ENCODE peak calls at places on chromosomes 3 and 15, in ten cellular contexts. Q is right lobe of liver, M is GM23248, I is right atrium auricular region, C is IMR-90, X is adrenal gland, A is left ventricle myocardium inferior, T is uterus, Z is fibroblast of lung, U is GM23338. E is an unnamed sample.

GRCh38 chr15:92226020-92226612 is 167.6 kb upstream of the ST8SIA2 start:
- DNase-seq in A (no peak), C (no peak), I (no peak), T (no peak), Z (peak; percentile 20), X (no peak), Q (no peak), M (peak; percentile 49), U (peak; percentile 62), E (no peak)

GRCh38 chr3:67691926-67692325 is 37.5 kb upstream of the SUCLG2 start:
- DNase-seq in I (no peak), Z (no peak), A (no peak), C (no peak), M (no peak), U (no peak), T (no peak), Q (no peak), X (no peak), E (no peak)

GRCh38 chr3:112000971-112001370 is 2.2 kb downstream of the TAGLN3 start:
- DNase-seq in A (no peak), C (peak; percentile 21), T (no peak), Q (no peak), M (no peak), I (no peak), U (no peak), Z (no peak), X (no peak), E (no peak)

GRCh38 chr15:78035861-78036476 is 41.5 kb downstream of the TBC1D2B start:
- DNase-seq in U (no peak), Q (no peak), X (no peak), I (no peak), T (no peak), Z (no peak), M (no peak), C (no peak), A (no peak), E (no peak)

GRCh38 chr3:177447938-177448337 is 250.7 kb upstream of the TBL1XR1 start:
- DNase-seq in Q (no peak), U (no peak), T (peak; percentile 39), Z (no peak), I (no peak), A (no peak), C (no peak), M (no peak), X (no peak), E (peak; percentile 81)

GRCh38 chr3:194158942-194159439 is 23.0 kb downstream of the HES1 start:
- DNase-seq in U (no peak), T (no peak), M (no peak), I (no peak), X (no peak), Z (no peak), Q (no peak), A (no peak), C (no peak), E (no peak)

GRCh38 chr3:101279765-101280385 is 40.5 kb downstream of the IMPG2 start:
- DNase-seq in Q (no peak), X (no peak), A (no peak), C (peak; percentile 16), M (peak; percentile 3), I (no peak), T (no peak), U (no peak), Z (peak; percentile 53), E (no peak)

GRCh38 chr15:43763819-43764446 is 12.8 kb downstream of the ELL3 start:
- DNase-seq in Q (no peak), U (no peak), M (no peak), T (no peak), A (no peak), Z (no peak), X (no peak), C (peak; percentile 33), I (no peak), E (no peak)

DNA sequence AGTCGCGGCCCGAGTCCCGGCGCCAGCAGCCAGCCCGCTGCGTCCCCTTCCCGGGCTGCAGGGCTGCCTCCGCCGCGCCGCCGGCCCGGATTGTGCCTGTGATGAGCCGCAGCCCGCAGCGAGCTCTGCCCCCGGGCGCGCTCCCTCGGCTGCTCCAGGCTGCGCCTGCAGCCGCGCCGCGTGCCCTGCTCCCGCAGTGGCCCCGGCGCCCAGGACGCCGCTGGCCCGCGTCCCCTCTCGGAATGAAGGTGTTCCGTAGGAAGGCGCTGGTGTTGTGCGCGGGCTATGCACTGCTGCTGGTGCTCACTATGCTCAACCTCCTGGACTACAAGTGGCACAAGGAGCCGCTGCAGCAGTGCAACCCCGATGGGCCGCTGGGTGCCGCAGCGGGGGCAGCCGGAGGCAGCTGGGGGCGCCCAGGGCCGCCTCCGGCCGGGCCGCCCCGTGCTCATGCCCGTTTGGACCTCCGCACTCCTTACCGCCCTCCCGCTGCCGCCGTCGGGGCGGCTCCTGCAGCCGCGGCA is 1.2 kb downstream of the CHST2 start:
- DNase-seq in T (no peak), Z (peak; percentile 43), C (peak; percentile 26), Q (peak; percentile 26), I (no peak), A (no peak), X (no peak), U (peak; percentile 43), M (peak; percentile 73), E (peak; percentile 77)
- H3K4me3 ChIP-seq in T (peak overlapping the region; percentile 77), Z (peak overlapping the region; percentile 61), C (peak overlapping the region; percentile 94), Q (peak overlapping the region; percentile 63), I (peak overlapping the region; percentile 74), A (peak overlapping the region; percentile 79), X (no peak overlapping the region), U (peak overlapping the region; percentile 81), M (peak overlapping the region; percentile 84), E (peak overlapping the region; percentile 81)

GRCh38 chr3:170429050-170429449 is 10.4 kb downstream of the CLDN11 start:
- DNase-seq in A (no peak), T (no peak), M (peak; percentile 48), U (no peak), Z (peak; percentile 91), Q (no peak), C (no peak), I (no peak), X (no peak), E (no peak)

GRCh38 chr3:170425491-170426239 is 7.0 kb downstream of the CLDN11 start:
- DNase-seq in I (no peak), T (no peak), M (no peak), X (no peak), Z (no peak), Q (no peak), A (no peak), U (peak; percentile 21), C (no peak), E (no peak)

GRCh38 chr3:170428095-170428494 is 9.4 kb downstream of the CLDN11 start:
- DNase-seq in I (no peak), X (no peak), C (no peak), T (no peak), U (no peak), A (no peak), Z (no peak), M (no peak), Q (no peak), E (no peak)

GRCh38 chr3:170424879-170425278 is 6.2 kb downstream of the CLDN11 start:
- DNase-seq in T (no peak), M (no peak), Q (no peak), C (no peak), I (no peak), U (no peak), A (no peak), Z (peak; percentile 64), X (no peak), E (no peak)

DNA sequence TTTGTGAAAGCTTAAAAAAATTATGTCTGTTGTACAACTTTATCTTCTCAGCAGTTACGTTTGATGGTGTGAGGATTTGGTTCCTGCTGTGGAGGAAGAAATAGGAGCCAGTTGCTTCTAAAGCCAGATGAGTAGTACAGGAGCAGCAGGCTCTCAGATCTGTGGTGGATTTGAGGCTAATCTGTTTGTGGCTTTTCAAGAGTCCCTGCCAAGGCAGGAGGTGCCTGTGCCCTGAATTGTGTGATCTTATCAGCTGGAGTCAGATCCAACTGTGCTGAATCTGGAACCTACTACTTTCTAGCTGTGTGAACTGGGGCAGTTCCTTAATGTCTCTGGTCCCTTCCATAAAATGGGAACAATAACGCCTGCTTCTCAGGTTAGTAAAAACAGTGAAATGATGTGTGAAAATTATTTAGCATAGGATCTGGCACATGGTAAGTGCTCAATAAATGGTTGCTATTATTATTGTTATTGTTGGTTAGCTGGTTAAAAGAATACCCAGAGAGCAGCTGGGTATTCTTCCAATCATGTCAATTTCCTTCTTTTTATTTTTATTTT is 7.7 kb downstream of the CLDN11 start:
- DNase-seq in M (no peak), Q (no peak), U (no peak), X (no peak), C (no peak), I (no peak), T (no peak), A (no peak), Z (peak; percentile 78), E (no peak)
- H3K27ac ChIP-seq in M (no peak overlapping the region), Q (no peak overlapping the region), U (no peak overlapping the region), X (no peak overlapping the region), C (no peak overlapping the region), I (no peak overlapping the region), T (no peak overlapping the region), A (peak overlapping the region; percentile 34), Z (no peak overlapping the region), E (no peak overlapping the region)

DNA sequence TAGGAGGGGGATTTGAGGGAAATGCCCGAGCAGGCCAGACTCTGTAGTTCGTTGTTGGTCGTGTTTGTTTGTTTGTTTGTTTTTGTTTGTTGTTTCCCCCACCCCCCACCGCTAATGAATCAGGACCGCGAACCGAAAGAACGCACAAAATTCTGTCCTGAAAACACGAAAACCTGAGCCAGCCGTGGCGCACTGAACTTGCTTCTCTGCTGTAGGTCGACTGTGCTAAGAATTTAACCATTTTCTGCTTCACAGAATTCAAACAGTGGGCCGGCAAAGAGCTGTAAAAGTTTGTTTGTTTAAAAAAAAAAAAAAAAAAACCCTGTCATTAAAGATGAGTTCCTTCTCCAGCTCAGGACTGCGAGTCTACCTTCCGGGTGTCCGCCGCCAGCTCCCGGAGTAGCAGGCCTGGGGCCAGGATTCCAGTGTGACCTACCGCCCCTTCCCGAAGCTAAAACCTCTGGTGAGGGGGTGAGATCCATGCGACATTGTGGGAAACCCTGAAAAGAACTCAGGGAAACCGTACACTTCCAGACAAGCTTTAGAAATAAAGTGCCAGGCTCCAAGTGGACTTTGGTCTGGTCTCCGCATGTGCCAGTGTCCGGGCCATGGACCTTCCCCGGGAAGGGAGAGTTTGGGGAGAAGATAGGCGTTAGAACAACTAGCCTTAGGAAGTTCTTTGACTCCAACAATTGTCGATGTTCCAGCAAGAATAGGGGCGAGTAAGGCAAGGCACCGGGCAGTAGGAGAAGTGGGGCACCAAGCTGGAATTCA is 12.0 kb downstream of the ZIC4 start:
- DNase-seq in U (peak; percentile 56), T (no peak), M (peak; percentile 78), X (no peak), A (no peak), Q (peak; percentile 51), C (no peak), Z (no peak), I (no peak), E (no peak)
- H3K4me3 ChIP-seq in U (peak overlapping the region; percentile 81), T (no peak overlapping the region), M (peak overlapping the region; percentile 96), X (no peak overlapping the region), A (peak overlapping the region; percentile 60), Q (peak overlapping the region; percentile 47), C (no peak overlapping the region), Z (no peak overlapping the region), I (no peak overlapping the region), E (peak overlapping the region; percentile 3)

GRCh38 chr3:192573240-192573639 is 154.1 kb downstream of the FGF12 start:
- DNase-seq in Z (no peak), I (no peak), C (no peak), Q (no peak), X (no peak), T (no peak), A (no peak), U (no peak), M (no peak), E (no peak)

GRCh38 chr3:192571197-192571791 is 156.0 kb downstream of the FGF12 start:
- DNase-seq in T (peak; percentile 56), Z (peak; percentile 63), C (peak; percentile 32), X (peak; percentile 73), U (no peak), I (peak; percentile 74), Q (peak; percentile 72), A (peak; percentile 78), M (peak; percentile 82), E (peak; percentile 79)

GRCh38 chr3:192570315-192570714 is 157.0 kb downstream of the FGF12 start:
- DNase-seq in A (no peak), Q (no peak), C (no peak), X (no peak), T (no peak), M (no peak), Z (no peak), I (no peak), U (no peak), E (no peak)

GRCh38 chr3:192566706-192567290 is 160.5 kb downstream of the FGF12 start:
- DNase-seq in C (peak; percentile 84), U (peak; percentile 86), T (peak; percentile 72), I (peak; percentile 81), M (peak; percentile 91), A (peak; percentile 51), X (peak; percentile 76), Z (peak; percentile 75), Q (peak; percentile 68), E (peak; percentile 71)

DNA sequence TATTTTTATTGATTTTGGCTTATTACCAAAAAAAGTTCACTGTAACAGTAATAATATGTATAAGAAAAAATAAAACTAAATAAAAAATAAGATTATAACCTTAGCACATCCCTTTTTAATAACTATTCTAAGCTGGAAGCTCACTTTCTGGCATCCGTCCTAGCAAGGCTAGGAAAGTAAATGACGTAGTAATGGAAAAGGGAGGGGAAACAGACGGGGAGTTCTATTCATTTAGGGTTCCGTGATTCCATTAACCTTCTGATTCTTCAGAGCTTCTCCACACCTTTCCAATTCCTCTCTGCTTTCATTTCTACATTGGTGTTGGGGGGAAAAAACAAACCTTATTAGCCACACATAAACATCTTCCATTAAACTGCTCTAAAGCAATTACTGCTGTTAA is 156.6 kb downstream of the FGF12 start:
- DNase-seq in X (peak; percentile 18), Z (peak; percentile 25), Q (no peak), U (no peak), C (no peak), M (peak; percentile 51), A (no peak), I (no peak), T (no peak), E (no peak)
- H3K27ac ChIP-seq in X (no peak overlapping the region), Z (no peak overlapping the region), Q (peak overlapping the region; percentile 65), U (no peak overlapping the region), C (no peak overlapping the region), M (no peak overlapping the region), A (peak overlapping the region; percentile 89), I (peak overlapping the region; percentile 94), T (peak overlapping the region; percentile 43), E (no peak overlapping the region)

E was measured in kidney.